ENCODE peak calls at places on chromosomes 11 and 22, in ten cellular contexts. S, N, H, G, X, B, V, E, Y and K are unnamed samples.
A peak's percentile ranks its signal among the peaks of the same experiment; 100 is the strongest.

GRCh38 chr11:76670475-76671235 is at the start of gene LRRC32:
- DNase-seq in B (no peak), Y (no peak), N (no peak), V (no peak), E (peak; percentile 73), X (peak; percentile 59), G (no peak), S (peak; percentile 84), H (no peak), K (peak; percentile 42)

GRCh38 chr22:30033137-30033536 is 47.1 kb upstream of the HORMAD2 start:
- DNase-seq in X (no peak), B (no peak), V (no peak), E (no peak), G (no peak), N (no peak), H (no peak), Y (no peak), S (no peak), K (no peak)

GRCh38 chr11:118771481-118772278 is 19.3 kb downstream of the DDX6 start:
- DNase-seq in G (no peak), Y (no peak), E (no peak), V (no peak), S (no peak), B (no peak), H (no peak), N (no peak), X (no peak), K (no peak)

GRCh38 chr11:94895971-94896370 is 77.4 kb downstream of the CWC15 start:
- DNase-seq in X (no peak), B (no peak), G (peak; percentile 78), S (no peak), V (no peak), E (no peak), H (no peak), Y (peak; percentile 73), N (no peak), K (peak; percentile 40)

GRCh38 chr22:17115311-17115710 is 5.8 kb downstream of the TMEM121B start:
- DNase-seq in V (no peak), Y (no peak), X (no peak), N (no peak), E (no peak), B (no peak), H (no peak), G (no peak), S (no peak), K (no peak)

GRCh38 chr11:96235725-96236124 is 107.3 kb downstream of the MAML2 start:
- DNase-seq in B (no peak), S (no peak), E (no peak), H (no peak), Y (no peak), V (peak; percentile 36), G (no peak), N (no peak), X (no peak), K (no peak)

GRCh38 chr11:86579406-86579731 is 93.0 kb downstream of the ME3 start:
- DNase-seq in H (no peak), G (no peak), Y (peak; percentile 55), V (no peak), E (no peak), X (no peak), S (no peak), N (no peak), B (no peak), K (no peak)

GRCh38 chr11:65419773-65420481 is 2.7 kb upstream of the NEAT1 start:
- DNase-seq in G (peak; percentile 75), E (peak; percentile 54), S (peak; percentile 94), B (peak; percentile 95), H (peak; percentile 82), Y (peak; percentile 94), V (no peak), X (no peak), N (no peak), K (peak; percentile 95)

GRCh38 chr11:1762537-1763302 is 1.0 kb downstream of the CTSD start:
- DNase-seq in N (no peak), V (no peak), E (no peak), Y (no peak), H (no peak), X (no peak), G (no peak), S (no peak), B (peak; percentile 86), K (no peak)

GRCh38 chr11:126799974-126800373 is 200.6 kb downstream of the KIRREL3 start:
- DNase-seq in E (no peak), Y (no peak), V (no peak), X (no peak), N (no peak), B (no peak), G (no peak), H (no peak), S (no peak), K (peak; percentile 70)

GRCh38 chr22:39301108-39301507 is 18.3 kb downstream of the RPL3 start:
- DNase-seq in B (no peak), S (no peak), X (no peak), N (no peak), G (no peak), Y (no peak), H (no peak), E (no peak), V (no peak), K (no peak)

GRCh38 chr11:13324709-13325108 is 47.1 kb downstream of the BMAL1 start:
- DNase-seq in B (no peak), X (no peak), V (no peak), H (no peak), G (no peak), N (no peak), E (no peak), S (no peak), Y (no peak), K (no peak)

GRCh38 chr11:76613901-76614300 is 56.6 kb downstream of the LRRC32 start:
- DNase-seq in B (no peak), N (no peak), G (no peak), X (no peak), Y (no peak), S (no peak), V (no peak), H (no peak), E (no peak), K (no peak)

GRCh38 chr11:119788911-119789560 is 60.0 kb upstream of the NECTIN1 start:
- DNase-seq in V (no peak), X (no peak), G (no peak), S (no peak), B (no peak), H (no peak), E (no peak), N (no peak), Y (no peak), K (no peak)

GRCh38 chr22:22709719-22710445 is 65.5 kb downstream of the GGTLC2 start:
- DNase-seq in B (no peak), Y (no peak), V (no peak), N (no peak), S (no peak), H (no peak), X (no peak), E (peak; percentile 36), G (no peak), K (no peak)

GRCh38 chr11:120974466-120974865 is 49.4 kb upstream of the TBCEL start:
- DNase-seq in V (no peak), E (no peak), G (peak; percentile 5), S (no peak), X (no peak), H (no peak), N (no peak), Y (no peak), B (no peak), K (no peak)

GRCh38 chr11:28819741-28820140 is 711.6 kb downstream of the METTL15 start:
- DNase-seq in S (no peak), E (no peak), V (no peak), Y (no peak), H (no peak), G (no peak), N (no peak), X (no peak), B (no peak), K (no peak)

GRCh38 chr11:44506375-44507016 is 59.0 kb upstream of the CD82 start:
- DNase-seq in E (no peak), S (no peak), V (no peak), G (no peak), H (no peak), B (no peak), N (no peak), X (no peak), Y (no peak), K (no peak)

GRCh38 chr22:27801197-27801615 is 350 bp downstream of the MN1 start:
- DNase-seq in N (no peak), G (no peak), Y (peak; percentile 39), E (peak; percentile 65), H (peak; percentile 46), V (peak; percentile 12), B (no peak), X (no peak), S (peak; percentile 40), K (peak; percentile 74)

GRCh38 chr11:113796663-113797259 is 17.2 kb downstream of the CLDN25 start:
- DNase-seq in S (peak; percentile 35), B (no peak), G (peak; percentile 18), H (no peak), E (peak; percentile 15), N (no peak), V (no peak), X (peak; percentile 55), Y (peak; percentile 52), K (peak; percentile 68)

GRCh38 chr11:31477528-31478255 is 31.7 kb downstream of the IMMP1L start:
- DNase-seq in E (no peak), X (no peak), Y (no peak), N (no peak), S (no peak), G (no peak), B (no peak), H (no peak), V (no peak), K (no peak)

GRCh38 chr22:45358127-45358526 is 48.4 kb downstream of the FAM118A start:
- DNase-seq in N (no peak), H (no peak), S (no peak), B (no peak), G (no peak), Y (no peak), V (no peak), E (no peak), X (no peak), K (peak; percentile 10)

GRCh38 chr11:119410501-119410900 is 12.5 kb downstream of the THY1 start:
- DNase-seq in G (no peak), Y (no peak), B (no peak), V (no peak), X (no peak), E (no peak), H (no peak), N (no peak), S (no peak), K (no peak)

GRCh38 chr11:69105431-69106123 is 50.2 kb upstream of the SMIM38 start:
- DNase-seq in Y (no peak), N (no peak), E (no peak), X (no peak), G (no peak), S (no peak), V (no peak), H (no peak), B (no peak), K (no peak)

GRCh38 chr11:64013141-64013896 is 22.4 kb upstream of the FLRT1 start:
- DNase-seq in V (no peak), N (no peak), Y (no peak), B (no peak), X (no peak), G (no peak), H (no peak), E (no peak), S (no peak), K (no peak)

GRCh38 chr11:100562102-100562501 is 125.0 kb upstream of the ARHGAP42 start:
- DNase-seq in E (no peak), V (no peak), H (no peak), X (no peak), G (no peak), N (no peak), B (no peak), Y (peak; percentile 85), S (peak; percentile 26), K (peak; percentile 43)

GRCh38 chr11:57546869-57547518 is 9.6 kb downstream of the SMTNL1 start:
- DNase-seq in V (no peak), N (no peak), Y (peak; percentile 20), H (no peak), B (no peak), G (no peak), S (no peak), E (peak; percentile 12), X (peak; percentile 73), K (peak; percentile 30)

GRCh38 chr11:111586305-111586915 is 15.8 kb upstream of the SIK2 start:
- DNase-seq in V (peak; percentile 44), X (peak; percentile 43), Y (peak; percentile 72), E (no peak), S (peak; percentile 50), B (no peak), H (no peak), N (no peak), G (peak; percentile 40), K (peak; percentile 80)